ENCODE peak calls at places on chromosomes 16 and 17, in five cellular contexts. One of them, this sample, is unnamed.
A peak's percentile ranks its signal among the peaks of the same experiment; 100 is the strongest.

GRCh38 chr16:78524066-78524595 is 424.7 kb downstream of the WWOX start:
- DNase-seq in adrenal gland: no peak
- DNase-seq in IMR-90: no peak
- DNase-seq in MM.1S: no peak
- DNase-seq in HCT116: no peak
- DNase-seq in this sample: no peak

GRCh38 chr17:70017941-70018340 is 57.1 kb upstream of the KCNJ16 start:
- DNase-seq in adrenal gland: no peak
- DNase-seq in MM.1S: no peak
- DNase-seq in HCT116: no peak
- DNase-seq in IMR-90: no peak
- DNase-seq in this sample: no peak

GRCh38 chr17:78151514-78152008 is 5.4 kb downstream of the C17orf99 start:
- DNase-seq in HCT116: no peak
- DNase-seq in adrenal gland: no peak
- DNase-seq in MM.1S: no peak
- DNase-seq in IMR-90: no peak
- DNase-seq in this sample: no peak

GRCh38 chr16:15650698-15651161 is 685 bp downstream of the NDE1 start:
- DNase-seq in IMR-90: peak; percentile 13
- DNase-seq in HCT116: no peak
- DNase-seq in adrenal gland: peak; percentile 52
- DNase-seq in MM.1S: peak; percentile 82
- DNase-seq in this sample: no peak

GRCh38 chr16:23182675-23183485 is at the start of gene SCNN1G:
- DNase-seq in IMR-90: no peak
- DNase-seq in adrenal gland: no peak
- DNase-seq in HCT116: no peak
- DNase-seq in MM.1S: peak; percentile 27
- DNase-seq in this sample: peak; percentile 16

GRCh38 chr16:10480151-10480550 is 94.3 kb downstream of the ATF7IP2 start:
- DNase-seq in IMR-90: no peak
- DNase-seq in MM.1S: no peak
- DNase-seq in adrenal gland: no peak
- DNase-seq in HCT116: no peak
- DNase-seq in this sample: no peak

GRCh38 chr17:1705004-1705403 is 5.2 kb downstream of the TLCD2 start:
- DNase-seq in MM.1S: no peak
- DNase-seq in IMR-90: no peak
- DNase-seq in adrenal gland: no peak
- DNase-seq in HCT116: no peak
- DNase-seq in this sample: no peak

GRCh38 chr17:83192161-83192788 is 112.9 kb downstream of the METRNL start:
- DNase-seq in HCT116: no peak
- DNase-seq in adrenal gland: peak; percentile 45
- DNase-seq in MM.1S: no peak
- DNase-seq in IMR-90: peak; percentile 50
- DNase-seq in this sample: peak; percentile 16

GRCh38 chr17:76478730-76479514 is 11.5 kb downstream of the AANAT start:
- DNase-seq in IMR-90: no peak
- DNase-seq in HCT116: no peak
- DNase-seq in adrenal gland: no peak
- DNase-seq in MM.1S: no peak
- DNase-seq in this sample: no peak

GRCh38 chr17:43114101-43114691 is 11.0 kb downstream of the BRCA1 start:
- DNase-seq in IMR-90: no peak
- DNase-seq in adrenal gland: no peak
- DNase-seq in HCT116: no peak
- DNase-seq in MM.1S: no peak
- DNase-seq in this sample: no peak

GRCh38 chr17:4800462-4801185 is 1.5 kb downstream of the C17orf114 start:
- DNase-seq in IMR-90: no peak
- DNase-seq in HCT116: no peak
- DNase-seq in MM.1S: peak; percentile 51
- DNase-seq in adrenal gland: no peak
- DNase-seq in this sample: no peak

GRCh38 chr16:67558859-67559258 is 3.5 kb upstream of the CTCF start:
- DNase-seq in MM.1S: no peak
- DNase-seq in HCT116: no peak
- DNase-seq in IMR-90: no peak
- DNase-seq in adrenal gland: no peak
- DNase-seq in this sample: no peak

GRCh38 chr17:73430848-73431247 is 119.0 kb upstream of the CDC42EP4 start:
- DNase-seq in HCT116: no peak
- DNase-seq in adrenal gland: no peak
- DNase-seq in IMR-90: no peak
- DNase-seq in MM.1S: peak; percentile 36
- DNase-seq in this sample: no peak

GRCh38 chr16:11256657-11257130 is 690 bp upstream of the SOCS1 start:
- DNase-seq in HCT116: no peak
- DNase-seq in adrenal gland: peak; percentile 69
- DNase-seq in IMR-90: peak; percentile 25
- DNase-seq in MM.1S: no peak
- DNase-seq in this sample: peak; percentile 76

GRCh38 chr16:50274771-50275415 is 8.5 kb downstream of the ADCY7 start:
- DNase-seq in MM.1S: peak; percentile 46
- DNase-seq in adrenal gland: no peak
- DNase-seq in HCT116: no peak
- DNase-seq in IMR-90: no peak
- DNase-seq in this sample: no peak

GRCh38 chr17:74512041-74512440 is 19.2 kb downstream of the CD300LB start:
- DNase-seq in adrenal gland: peak; percentile 69
- DNase-seq in MM.1S: no peak
- DNase-seq in IMR-90: no peak
- DNase-seq in HCT116: no peak
- DNase-seq in this sample: peak; percentile 38

GRCh38 chr16:79607587-79607986 is 7.0 kb upstream of the MAF start:
- DNase-seq in HCT116: no peak
- DNase-seq in MM.1S: no peak
- DNase-seq in adrenal gland: no peak
- DNase-seq in IMR-90: peak; percentile 16
- DNase-seq in this sample: no peak

GRCh38 chr17:77634710-77635109 is 323.8 kb upstream of the TNRC6C start:
- DNase-seq in HCT116: no peak
- DNase-seq in IMR-90: no peak
- DNase-seq in MM.1S: peak; percentile 95
- DNase-seq in adrenal gland: no peak
- DNase-seq in this sample: no peak

GRCh38 chr16:30054959-30055553 is 10.5 kb upstream of the ALDOA start:
- DNase-seq in IMR-90: no peak
- DNase-seq in MM.1S: peak; percentile 45
- DNase-seq in adrenal gland: no peak
- DNase-seq in HCT116: no peak
- DNase-seq in this sample: no peak

GRCh38 chr17:7836596-7837374 is 2.8 kb downstream of the KDM6B start:
- DNase-seq in IMR-90: peak; percentile 95
- DNase-seq in adrenal gland: peak; percentile 97
- DNase-seq in MM.1S: peak; percentile 58
- DNase-seq in HCT116: peak; percentile 96
- DNase-seq in this sample: peak; percentile 90

GRCh38 chr16:12063435-12063834 is 86.9 kb downstream of the SNX29 start:
- DNase-seq in IMR-90: no peak
- DNase-seq in MM.1S: no peak
- DNase-seq in HCT116: no peak
- DNase-seq in adrenal gland: no peak
- DNase-seq in this sample: no peak

GRCh38 chr17:27456681-27457404 is 595 bp downstream of the KSR1 start:
- DNase-seq in IMR-90: no peak
- DNase-seq in HCT116: no peak
- DNase-seq in MM.1S: no peak
- DNase-seq in adrenal gland: no peak
- DNase-seq in this sample: peak; percentile 20

GRCh38 chr17:64739316-64740058 is 77.4 kb upstream of the SMURF2 start:
- DNase-seq in IMR-90: peak; percentile 84
- DNase-seq in HCT116: no peak
- DNase-seq in MM.1S: no peak
- DNase-seq in adrenal gland: no peak
- DNase-seq in this sample: no peak

GRCh38 chr17:55926276-55926995 is 175.6 kb downstream of the PCTP start:
- DNase-seq in HCT116: no peak
- DNase-seq in MM.1S: peak; percentile 65
- DNase-seq in adrenal gland: no peak
- DNase-seq in IMR-90: no peak
- DNase-seq in this sample: no peak

GRCh38 chr17:29855686-29856085 is 74.3 kb downstream of the SSH2 start:
- DNase-seq in IMR-90: peak; percentile 75
- DNase-seq in MM.1S: no peak
- DNase-seq in HCT116: no peak
- DNase-seq in adrenal gland: no peak
- DNase-seq in this sample: no peak

GRCh38 chr17:7632492-7632894 is 2.6 kb downstream of the SHBG start:
- DNase-seq in adrenal gland: peak; percentile 69
- DNase-seq in HCT116: peak; percentile 54
- DNase-seq in MM.1S: peak; percentile 72
- DNase-seq in IMR-90: peak; percentile 54
- DNase-seq in this sample: no peak

GRCh38 chr17:40561871-40562611 is 3.2 kb downstream of the CCR7 start:
- DNase-seq in HCT116: no peak
- DNase-seq in MM.1S: peak; percentile 71
- DNase-seq in IMR-90: no peak
- DNase-seq in adrenal gland: no peak
- DNase-seq in this sample: no peak

GRCh38 chr16:29990883-29991570 is 4.4 kb downstream of the HIRIP3 start:
- DNase-seq in IMR-90: no peak
- DNase-seq in adrenal gland: no peak
- DNase-seq in HCT116: no peak
- DNase-seq in MM.1S: no peak
- DNase-seq in this sample: no peak

GRCh38 chr16:78505544-78506371 is 406.3 kb downstream of the WWOX start:
- DNase-seq in MM.1S: no peak
- DNase-seq in adrenal gland: peak; percentile 78
- DNase-seq in IMR-90: no peak
- DNase-seq in HCT116: no peak
- DNase-seq in this sample: peak; percentile 71

DNA sequence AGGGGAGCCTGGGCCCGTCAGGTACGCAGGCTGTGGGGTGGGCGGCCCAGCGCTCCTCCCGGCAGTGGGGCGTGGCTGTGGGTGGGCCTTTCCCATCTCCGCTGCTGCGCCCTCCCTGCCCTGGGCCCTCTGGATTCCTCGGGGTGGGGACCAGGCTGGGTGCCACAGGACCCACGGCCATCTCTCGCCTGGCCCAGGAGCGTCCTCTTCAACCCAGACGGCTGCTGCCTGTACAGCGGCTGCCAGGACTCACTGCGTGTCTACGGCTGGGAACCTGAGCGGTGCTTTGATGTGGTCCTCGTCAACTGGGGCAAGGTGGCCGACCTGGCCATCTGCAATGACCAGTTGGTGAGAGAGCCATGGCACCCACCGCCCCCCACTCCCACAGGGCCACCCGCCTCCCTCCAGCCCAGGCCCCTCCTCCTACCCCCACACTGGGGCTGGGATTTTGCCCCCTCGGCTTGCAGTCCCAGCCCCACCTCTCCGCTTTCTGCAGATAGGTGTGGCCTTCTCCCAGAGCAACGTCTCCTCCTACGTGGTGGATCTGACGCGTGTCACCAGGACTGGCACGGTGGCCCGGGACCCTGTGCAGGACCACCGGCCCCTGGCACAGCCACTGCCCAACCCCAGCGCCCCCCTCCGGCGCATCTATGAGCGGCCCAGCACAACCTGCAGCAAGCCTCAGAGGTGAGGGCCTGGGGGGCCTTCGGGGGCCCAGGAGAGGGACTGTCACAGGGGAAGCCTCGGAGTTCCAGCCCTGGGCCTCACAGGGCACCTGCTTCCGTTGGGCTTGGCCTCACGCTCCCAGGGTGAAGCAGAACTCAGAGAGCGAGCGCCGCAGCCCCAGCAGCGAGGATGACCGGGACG is 17.2 kb downstream of the KATNB1 start:
- DNase-seq in IMR-90: no peak
- DNase-seq in HCT116: no peak
- DNase-seq in MM.1S: no peak
- DNase-seq in adrenal gland: no peak
- DNase-seq in this sample: peak; percentile 7
- H3K36me3 ChIP-seq in IMR-90: peaks cover 32% of the 10 kb centered on the region
- H3K36me3 ChIP-seq in HCT116: no peaks in the 10 kb centered on the region
- H3K36me3 ChIP-seq in MM.1S: no peaks in the 10 kb centered on the region
- H3K36me3 ChIP-seq in adrenal gland: no peaks in the 10 kb centered on the region
- H3K36me3 ChIP-seq in this sample: peaks cover 47% of the 10 kb centered on the region

DNA sequence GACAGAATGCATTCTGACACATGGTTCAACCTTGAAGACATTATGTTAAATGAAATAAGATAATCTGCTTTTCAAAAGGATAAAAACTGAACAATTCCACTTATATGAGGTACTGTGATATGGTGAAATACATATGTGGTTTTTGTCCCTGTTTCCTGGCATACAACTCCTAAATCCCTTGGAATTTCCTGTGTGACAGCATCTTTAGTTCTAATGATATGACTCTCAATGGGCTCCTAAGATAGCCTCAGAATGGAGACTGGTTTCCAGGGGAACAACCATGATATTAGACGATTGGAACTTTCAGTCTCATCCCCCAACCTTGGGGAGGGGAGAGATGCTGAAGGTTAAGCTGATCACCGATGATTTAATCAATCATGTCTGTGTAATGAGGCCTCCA is 37.7 kb upstream of the PHLPP2 start:
- DNase-seq in adrenal gland: no peak
- DNase-seq in MM.1S: no peak
- DNase-seq in IMR-90: peak; percentile 57
- DNase-seq in HCT116: no peak
- DNase-seq in this sample: no peak
- H3K36me3 ChIP-seq in adrenal gland: no peaks in the 10 kb centered on the region
- H3K36me3 ChIP-seq in MM.1S: peaks cover 11% of the 10 kb centered on the region
- H3K36me3 ChIP-seq in IMR-90: peaks cover 37% of the 10 kb centered on the region
- H3K36me3 ChIP-seq in HCT116: peaks cover 22% of the 10 kb centered on the region
- H3K36me3 ChIP-seq in this sample: peaks cover 87% of the 10 kb centered on the region

DNA sequence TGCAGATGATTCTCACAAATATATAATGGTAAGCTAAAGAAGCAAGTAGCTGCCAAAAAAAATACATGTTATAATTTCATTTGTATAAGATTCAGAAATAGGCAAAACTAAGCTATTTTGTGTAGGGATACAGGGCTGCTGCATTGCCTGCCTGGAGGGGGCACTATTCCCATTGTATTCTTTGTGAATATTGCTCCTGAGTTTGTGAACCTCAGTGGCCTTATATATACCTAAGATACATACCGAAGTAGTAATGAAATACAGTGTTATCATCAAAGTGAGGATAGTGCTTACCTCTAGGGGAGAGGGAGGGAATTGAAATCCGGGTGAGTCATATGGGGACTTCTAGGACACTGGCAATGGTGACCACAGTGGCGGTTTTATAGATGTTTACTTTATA is 53.5 kb downstream of the C17orf58 start:
- DNase-seq in HCT116: no peak
- DNase-seq in MM.1S: peak; percentile 6
- DNase-seq in IMR-90: peak; percentile 8
- DNase-seq in adrenal gland: no peak
- DNase-seq in this sample: no peak
- H3K36me3 ChIP-seq in HCT116: peaks cover 70% of the 10 kb centered on the region
- H3K36me3 ChIP-seq in MM.1S: peaks cover 2% of the 10 kb centered on the region
- H3K36me3 ChIP-seq in IMR-90: peaks cover 50% of the 10 kb centered on the region
- H3K36me3 ChIP-seq in adrenal gland: no peaks in the 10 kb centered on the region
- H3K36me3 ChIP-seq in this sample: peaks cover 90% of the 10 kb centered on the region

DNA sequence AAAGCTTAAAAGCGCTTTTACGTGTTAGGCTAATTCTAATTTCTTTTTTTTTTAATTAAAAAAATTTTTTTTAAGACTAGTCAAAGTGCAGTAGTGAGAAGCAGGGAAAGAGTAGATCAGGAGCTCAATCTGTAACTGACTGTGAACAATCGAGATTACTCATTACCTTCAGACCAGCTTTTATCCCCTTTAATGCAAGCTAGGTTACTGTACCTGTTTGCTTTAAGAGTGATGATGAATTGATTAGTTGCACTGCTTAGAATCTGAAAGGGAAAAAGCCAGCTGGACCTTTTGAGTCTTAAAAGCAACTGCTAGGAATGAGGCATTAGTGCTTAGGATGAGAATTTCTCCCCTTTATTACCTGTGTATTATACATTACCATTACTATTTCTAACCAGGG is 19.0 kb downstream of the PSMD11 start:
- DNase-seq in adrenal gland: no peak
- DNase-seq in HCT116: no peak
- DNase-seq in MM.1S: no peak
- DNase-seq in IMR-90: no peak
- DNase-seq in this sample: no peak
- H3K36me3 ChIP-seq in adrenal gland: no peaks in the 10 kb centered on the region
- H3K36me3 ChIP-seq in HCT116: peaks cover 42% of the 10 kb centered on the region
- H3K36me3 ChIP-seq in MM.1S: peaks cover 25% of the 10 kb centered on the region
- H3K36me3 ChIP-seq in IMR-90: peaks cover 35% of the 10 kb centered on the region
- H3K36me3 ChIP-seq in this sample: peaks cover 90% of the 10 kb centered on the region

This sample was measured in left ventricle myocardium inferior.